ENCODE peak calls at places on chromosome 15, in four cellular contexts. O is PC-3, F is neural progenitor cell, V is GM23338. Y is an unnamed sample.

GRCh38 chr15:74188216-74188615 is 14.4 kb downstream of the STRA6 start:
- DNase-seq in O (no peak), F (no peak), V (no peak), Y (no peak)

GRCh38 chr15:65868546-65869126 is 655 bp upstream of the RAB11A start:
- DNase-seq in O (no peak), V (peak; percentile 48), F (peak; percentile 39), Y (no peak)

GRCh38 chr15:66939451-66940023 is 125.9 kb upstream of the SMAD3 start:
- DNase-seq in O (no peak), F (no peak), V (no peak), Y (no peak)

GRCh38 chr15:25947336-25948080 is 84.4 kb upstream of the ATP10A start:
- DNase-seq in F (peak; percentile 70), O (peak; percentile 53), V (peak; percentile 59), Y (peak; percentile 14)

GRCh38 chr15:73712107-73712506 is 27.9 kb downstream of the CD276 start:
- DNase-seq in F (peak; percentile 44), O (no peak), V (peak; percentile 46), Y (no peak)

GRCh38 chr15:66786222-66786621 is 84.2 kb downstream of the SMAD6 start:
- DNase-seq in F (no peak), V (no peak), O (no peak), Y (no peak)

GRCh38 chr15:26656080-26656479 is 116.8 kb downstream of the GABRB3 start:
- DNase-seq in O (peak; percentile 58), V (no peak), F (no peak), Y (no peak)

GRCh38 chr15:96181217-96181616 is 149.3 kb upstream of the NR2F2 start:
- DNase-seq in O (no peak), F (no peak), V (no peak), Y (no peak)

GRCh38 chr15:96347181-96348111 is 16.9 kb downstream of the NR2F2 start:
- DNase-seq in F (peak; percentile 86), O (no peak), V (peak; percentile 80), Y (no peak)

GRCh38 chr15:67618312-67618711 is 75.8 kb downstream of the MAP2K5 start:
- DNase-seq in V (no peak), F (no peak), O (no peak), Y (no peak)

GRCh38 chr15:78211189-78211921 is 23.0 kb downstream of the ACSBG1 start:
- DNase-seq in F (no peak), O (no peak), V (no peak), Y (no peak)

DNA sequence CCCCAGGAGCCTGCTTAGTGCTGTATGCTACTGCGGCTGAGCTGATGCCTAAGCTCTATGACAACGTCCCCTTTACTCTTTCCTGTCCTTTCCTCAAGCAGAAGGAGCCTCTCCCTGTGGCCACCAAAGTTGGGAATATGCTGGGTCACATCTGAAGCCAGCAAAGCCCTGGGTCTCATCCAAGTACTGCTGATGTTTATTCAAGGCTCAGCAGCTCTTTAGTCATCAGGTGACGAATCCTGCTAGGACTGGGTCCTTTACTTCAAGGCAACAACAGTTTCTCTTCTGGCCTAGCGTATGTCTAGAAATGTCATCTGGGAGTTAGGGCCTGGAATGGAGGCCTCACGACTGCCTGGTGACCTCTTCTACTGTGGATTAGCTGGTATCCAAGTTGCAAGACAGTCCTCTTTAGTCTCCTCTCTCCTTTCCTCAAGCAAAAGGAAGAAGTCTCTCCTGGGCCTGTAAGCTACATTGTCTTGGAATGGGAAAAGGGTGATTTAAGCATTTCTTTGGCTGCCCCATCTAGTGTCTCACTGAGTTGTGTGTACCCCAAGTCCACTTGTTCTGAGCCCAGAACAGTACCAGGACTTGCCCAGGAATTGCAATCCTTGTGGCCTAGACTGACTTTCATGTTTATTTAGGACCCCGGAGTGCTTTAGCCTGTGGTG is 63.9 kb downstream of the TNFAIP8L3 start:
- DNase-seq in O (peak; percentile 92), F (no peak), V (no peak), Y (peak; percentile 83)
- H2AFZ ChIP-seq in O (peak overlapping the region; percentile 58), F (no peak overlapping the region), V (no peak overlapping the region), Y (peak overlapping the region; percentile 68)

DNA sequence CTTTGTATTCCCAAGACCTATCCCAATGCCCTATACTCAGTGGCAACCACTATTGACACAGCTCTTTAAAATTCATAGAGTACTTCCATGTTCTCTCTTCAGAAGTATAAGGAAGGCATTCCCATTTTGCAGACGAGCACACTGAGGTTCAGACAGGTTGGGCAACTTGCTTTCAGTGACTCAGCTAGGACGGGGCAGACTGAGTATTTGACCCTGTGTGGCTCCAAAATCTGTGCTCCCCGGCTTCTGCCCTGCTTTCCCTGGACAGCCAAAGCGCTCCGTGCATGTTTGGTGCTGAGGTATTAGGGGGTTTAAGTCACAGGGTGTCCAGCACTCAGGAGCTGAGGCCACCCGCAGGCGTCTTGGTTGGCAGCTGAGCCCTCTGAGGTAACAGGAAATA is 59.5 kb downstream of the CEMIP start:
- DNase-seq in V (no peak), F (no peak), O (no peak), Y (no peak)
- H2AFZ ChIP-seq in V (peak overlapping the region; percentile 74), F (no peak overlapping the region), O (no peak overlapping the region), Y (no peak overlapping the region)

GRCh38 chr15:83940136-83940535 is 286.2 kb downstream of the ADAMTSL3 start:
- DNase-seq in V (no peak), O (no peak), F (no peak), Y (no peak)

GRCh38 chr15:83947156-83947555 is 288.4 kb upstream of the GOLGA6L4 start:
- DNase-seq in F (no peak), O (no peak), V (no peak), Y (no peak)

GRCh38 chr15:83943849-83944404 is 290.0 kb downstream of the ADAMTSL3 start:
- DNase-seq in F (no peak), O (peak; percentile 59), V (no peak), Y (no peak)

GRCh38 chr15:83943043-83943442 is 289.1 kb downstream of the ADAMTSL3 start:
- DNase-seq in V (no peak), O (no peak), F (no peak), Y (no peak)
- H2AFZ ChIP-seq in V (no peak overlapping the region), O (no peak overlapping the region), F (no peak overlapping the region), Y (no peak overlapping the region)

GRCh38 chr15:83694030-83694429 is 40.1 kb downstream of the ADAMTSL3 start:
- DNase-seq in V (peak; percentile 60), F (no peak), O (peak; percentile 79), Y (peak; percentile 41)
- H2AFZ ChIP-seq in V (no peak overlapping the region), F (peak overlapping the region; percentile 74), O (peak overlapping the region; percentile 38), Y (no peak overlapping the region)

DNA sequence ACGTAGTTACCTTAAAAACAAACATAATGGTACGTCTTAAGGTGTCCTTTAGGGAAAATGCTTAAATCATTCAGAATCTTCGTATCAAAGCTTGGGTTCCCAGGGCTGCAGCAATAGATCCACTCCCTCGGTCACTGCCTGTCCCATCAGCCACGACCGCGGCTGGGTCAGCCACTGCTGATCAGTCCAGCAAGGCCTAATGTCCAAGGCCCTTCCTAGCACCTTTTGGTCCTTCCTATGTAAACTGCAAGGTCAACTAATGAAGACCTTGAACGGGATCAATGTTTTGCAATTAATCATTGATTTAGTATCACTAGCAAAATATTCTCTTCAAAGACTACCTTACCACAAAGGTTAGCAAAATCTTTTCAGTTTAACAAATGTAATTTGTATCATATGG is 122.2 kb upstream of the IGF1R start:
- DNase-seq in O (no peak), V (no peak), F (no peak), Y (no peak)
- H2AFZ ChIP-seq in O (no peak overlapping the region), V (peak overlapping the region; percentile 88), F (no peak overlapping the region), Y (no peak overlapping the region)

Y was measured in astrocyte.